ENCODE peak calls at places on chromosome 17, in five cellular contexts. A, Z, K, X and M are unnamed samples.

GRCh38 chr17:60164164-60164563 is 14.4 kb downstream of the CA4 start:
- DNase-seq in K (no peak), Z (no peak), A (no peak), X (no peak), M (no peak)

GRCh38 chr17:72456026-72456569 is 335.3 kb downstream of the SOX9 start:
- DNase-seq in A (no peak), X (no peak), K (peak), Z (no peak), M (no peak)

GRCh38 chr17:39643271-39643670 is 6.3 kb downstream of the STARD3 start:
- DNase-seq in Z (no peak), K (no peak), A (no peak), X (no peak), M (no peak)

GRCh38 chr17:81831957-81832607 is 1.0 kb downstream of the MCRIP1 start:
- DNase-seq in X (no peak), K (no peak), Z (no peak), A (no peak), M (no peak)

GRCh38 chr17:8289103-8289397 is 580 bp downstream of the RANGRF start:
- DNase-seq in Z (no peak), A (peak), X (no peak), K (no peak), M (no peak)

GRCh38 chr17:41965694-41966375 is 760 bp upstream of the CNP start:
- DNase-seq in Z (no peak), K (peak), X (peak), A (peak), M (peak)

GRCh38 chr17:81365601-81366585 is 29.4 kb upstream of the BAHCC1 start:
- DNase-seq in K (peak), A (no peak), X (peak), Z (peak), M (no peak)

GRCh38 chr17:63189082-63189481 is 223.0 kb downstream of the TANC2 start:
- DNase-seq in X (no peak), A (no peak), Z (no peak), K (no peak), M (no peak)

GRCh38 chr17:68863091-68863652 is 92.0 kb downstream of the ABCA8 start:
- DNase-seq in K (no peak), A (no peak), X (no peak), Z (no peak), M (no peak)

GRCh38 chr17:17175917-17176316 is 30.2 kb downstream of the PLD6 start:
- DNase-seq in K (no peak), A (no peak), X (no peak), Z (no peak), M (no peak)

GRCh38 chr17:80270836-80271235 is 10.2 kb downstream of the RNF213 start:
- DNase-seq in K (peak), A (peak), Z (no peak), X (peak), M (peak)

GRCh38 chr17:5785343-5785742 is 201.0 kb upstream of the NLRP1 start:
- DNase-seq in X (no peak), A (no peak), Z (peak), K (no peak), M (no peak)
- TF ChIP-seq ATF2 in X (no peak), A (no peak), Z (peak), K (no peak), M (no peak)

DNA sequence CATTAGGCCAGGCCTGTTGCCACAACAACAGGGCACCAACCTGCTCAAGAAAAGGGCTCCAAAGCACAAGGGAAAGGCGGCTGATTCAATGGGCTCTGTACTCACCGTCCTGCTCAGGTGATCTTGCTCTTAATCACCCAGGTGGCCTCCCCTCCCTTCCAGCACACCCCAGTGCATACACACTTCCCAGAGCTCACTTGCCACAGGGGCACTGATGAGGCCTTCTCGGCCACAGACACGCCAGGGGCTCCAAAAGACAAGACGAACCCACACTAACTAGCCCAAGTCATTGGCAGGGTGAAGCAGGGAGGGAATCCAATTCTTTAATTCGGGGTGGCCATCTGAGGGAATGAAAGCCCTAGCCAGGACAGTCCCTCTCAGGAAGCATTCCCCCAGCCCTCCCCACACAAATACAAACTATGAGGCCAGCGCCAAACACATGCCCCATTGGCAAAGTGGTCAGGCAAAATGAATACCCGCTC is 1.4 kb downstream of the MYO18A start:
- DNase-seq in K (peak), A (no peak), X (no peak), Z (no peak), M (peak)
- TF ChIP-seq ATF2 in K (no peak), A (no peak), X (no peak), Z (no peak), M (no peak)

DNA sequence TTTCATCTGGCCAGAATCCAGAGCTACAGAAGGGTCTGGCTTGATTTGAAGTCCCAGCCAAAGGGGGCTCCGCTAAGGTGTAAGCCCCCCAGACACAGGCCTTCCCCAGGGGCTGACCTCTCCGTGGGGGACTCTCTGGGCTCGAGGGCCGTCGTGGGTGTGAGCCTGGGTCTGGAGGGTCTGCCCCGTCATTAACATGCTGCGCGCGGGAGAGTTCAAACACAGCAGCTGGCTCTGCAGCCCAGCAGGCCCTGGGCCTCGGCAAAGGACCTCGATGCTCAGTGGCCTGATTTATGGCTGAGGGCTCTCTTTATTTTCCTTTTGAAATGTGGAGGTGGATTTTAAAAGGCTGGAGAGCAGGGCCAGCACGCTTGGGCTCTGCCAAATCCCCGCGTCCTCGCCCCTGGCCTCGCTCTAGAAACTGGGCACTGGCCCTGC is 10.3 kb downstream of the ABR start:
- DNase-seq in X (no peak), A (no peak), K (no peak), Z (no peak), M (no peak)
- TF ChIP-seq ATF2 in X (no peak), A (no peak), K (no peak), Z (no peak), M (no peak)

GRCh38 chr17:14201087-14201486 is 35.6 kb downstream of the CDRT15 start:
- DNase-seq in A (no peak), Z (no peak), K (no peak), X (no peak), M (no peak)
- TF ChIP-seq ATF2 in A (no peak), Z (no peak), K (no peak), X (no peak), M (no peak)

DNA sequence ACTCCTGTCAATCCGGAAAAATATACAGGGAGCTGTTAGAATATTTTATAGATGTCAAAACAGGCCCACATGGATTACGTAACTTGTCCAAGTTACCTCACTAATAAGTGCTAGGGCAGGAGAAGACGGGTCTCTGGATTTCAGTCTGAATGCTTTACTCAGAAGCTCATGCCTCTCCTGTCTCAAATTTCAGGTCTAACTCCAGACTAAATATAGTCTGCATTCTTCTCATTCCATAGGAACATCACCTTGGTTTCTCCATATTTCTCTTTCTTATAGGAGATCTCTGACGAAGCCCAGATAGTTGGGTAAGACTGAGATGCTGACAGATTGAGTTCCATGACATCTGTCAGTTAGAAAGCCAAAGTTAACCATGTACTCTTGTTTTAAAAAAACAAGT is 174.2 kb downstream of the STX8 start:
- DNase-seq in K (no peak), X (no peak), A (no peak), Z (no peak), M (no peak)
- TF ChIP-seq ATF2 in K (no peak), X (no peak), A (no peak), Z (no peak), M (no peak)

GRCh38 chr17:66909811-66910210 is 54.7 kb upstream of the CACNG4 start:
- DNase-seq in K (no peak), Z (no peak), X (no peak), A (no peak), M (no peak)

GRCh38 chr17:66900126-66901010 is 64.1 kb upstream of the CACNG4 start:
- DNase-seq in X (no peak), K (peak), A (no peak), Z (no peak), M (no peak)

GRCh38 chr17:66906321-66907278 is 57.9 kb upstream of the CACNG4 start:
- DNase-seq in X (peak), Z (peak), K (peak), A (peak), M (peak)

GRCh38 chr17:66903781-66904180 is 60.7 kb upstream of the CACNG4 start:
- DNase-seq in K (no peak), X (no peak), A (no peak), Z (no peak), M (no peak)

GRCh38 chr17:66904760-66905637 is 59.5 kb upstream of the CACNG4 start:
- DNase-seq in X (no peak), A (no peak), Z (no peak), K (peak), M (no peak)
- TF ChIP-seq ATF2 in X (no peak), A (no peak), Z (no peak), K (no peak), M (no peak)